ENCODE peak calls at places on chromosomes 12 and 14, in four cellular contexts. R is neuronal stem cell, V is IMR-90, L is stomach. K is an unnamed sample. For H3K36me3, the result is how much of the 10 kb centered on the place peaks cover.

GRCh38 chr14:81632162-81632561 is 98.5 kb upstream of the SEL1L start:
- DNase-seq in L (no peak), V (no peak), R (no peak), K (no peak)

GRCh38 chr14:89012272-89013097 is 188.0 kb downstream of the TTC8 start:
- DNase-seq in R (no peak), V (no peak), L (no peak), K (no peak)

GRCh38 chr12:132310181-132311040 is 19.0 kb downstream of the GALNT9 start:
- DNase-seq in V (no peak), L (no peak), R (no peak), K (no peak)

GRCh38 chr12:37546901-37547475 is 769.6 kb upstream of the ALG10B start:
- DNase-seq in R (no peak), V (no peak), L (no peak), K (no peak)

GRCh38 chr12:34402228-34402898 is 380.1 kb downstream of the ALG10 start:
- DNase-seq in V (no peak), R (no peak), L (peak), K (no peak)

GRCh38 chr12:4975574-4975973 is 65.9 kb downstream of the KCNA1 start:
- DNase-seq in V (no peak), L (no peak), R (no peak), K (no peak)

GRCh38 chr12:120227233-120228040 is 26.5 kb upstream of the RPLP0 start:
- DNase-seq in R (no peak), L (no peak), V (no peak), K (no peak)

GRCh38 chr12:106584104-106585064 is 1.6 kb downstream of the RFX4 start:
- DNase-seq in R (peak), L (no peak), V (no peak), K (no peak)

GRCh38 chr14:26410189-26410685 is 187.6 kb downstream of the NOVA1 start:
- DNase-seq in R (no peak), L (no peak), V (no peak), K (no peak)

GRCh38 chr14:97747282-97747681 is 950.1 kb downstream of the VRK1 start:
- DNase-seq in V (no peak), R (no peak), L (no peak), K (no peak)

DNA sequence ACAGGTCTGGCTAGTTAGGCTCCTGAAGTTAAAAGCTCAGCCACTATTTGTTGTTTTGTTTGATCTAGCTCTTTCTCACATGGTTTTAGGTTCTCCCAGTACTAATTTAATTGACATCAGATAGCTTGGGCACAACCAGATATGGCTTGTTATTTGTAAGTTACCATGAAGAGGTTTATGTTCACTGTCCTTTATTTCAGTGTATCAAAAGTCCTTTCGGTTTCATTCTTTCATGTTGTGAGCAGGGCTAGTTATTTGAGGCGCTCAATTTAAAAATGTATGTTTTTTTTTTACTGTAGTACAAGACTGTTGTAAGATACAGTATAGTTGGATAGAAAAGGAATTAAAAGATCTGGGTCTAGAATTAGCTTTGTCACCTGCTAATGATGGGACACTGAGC is 7.0 kb downstream of the GPX2 start:
- DNase-seq in V (no peak), R (no peak), L (no peak), K (no peak)
- H3K27ac ChIP-seq in V (no peak), R (no peak), L (no peak), K (no peak)

GRCh38 chr14:104107101-104107581 is 21.6 kb downstream of the ASPG start:
- DNase-seq in V (no peak), R (no peak), L (peak), K (no peak)
- H3K4me3 ChIP-seq in V (no peak), R (no peak), L (no peak), K (no peak)

DNA sequence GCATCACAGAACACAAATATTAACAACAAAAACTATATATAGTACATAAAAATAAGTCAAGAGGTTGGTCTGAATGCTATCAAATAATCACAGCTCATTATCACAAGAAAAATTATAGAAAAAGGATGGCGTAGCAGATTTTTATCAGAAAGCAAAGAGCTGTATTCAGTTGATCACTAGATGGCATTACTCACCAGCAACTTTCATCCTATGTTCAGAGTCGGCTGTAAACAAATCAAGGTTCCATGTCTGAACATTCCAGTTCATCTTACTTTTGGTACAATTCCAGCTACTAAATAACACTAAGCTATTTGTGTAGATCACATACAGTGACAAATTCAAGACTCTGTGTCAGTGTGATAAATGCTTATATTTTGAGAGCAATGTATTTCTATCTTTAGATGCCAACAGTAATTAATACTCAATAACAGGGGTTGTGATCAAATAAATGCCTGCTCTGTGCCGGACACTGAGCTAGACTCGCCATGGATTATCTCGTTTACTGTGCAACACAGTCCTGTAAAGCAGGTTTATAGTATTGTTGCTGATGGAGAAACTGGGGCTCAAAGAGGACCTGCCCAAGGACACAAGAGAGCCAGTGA is 30.1 kb downstream of the NRDE2 start:
- DNase-seq in V (peak), R (no peak), L (no peak), K (no peak)
- H3K36me3 ChIP-seq in V (under half), R (half or more), L (half or more), K (under half)

GRCh38 chr12:124718458-124718857 is 145.2 kb downstream of the SCARB1 start:
- DNase-seq in R (no peak), V (no peak), L (no peak), K (no peak)
- H3K27ac ChIP-seq in R (no peak), V (no peak), L (no peak), K (no peak)

DNA sequence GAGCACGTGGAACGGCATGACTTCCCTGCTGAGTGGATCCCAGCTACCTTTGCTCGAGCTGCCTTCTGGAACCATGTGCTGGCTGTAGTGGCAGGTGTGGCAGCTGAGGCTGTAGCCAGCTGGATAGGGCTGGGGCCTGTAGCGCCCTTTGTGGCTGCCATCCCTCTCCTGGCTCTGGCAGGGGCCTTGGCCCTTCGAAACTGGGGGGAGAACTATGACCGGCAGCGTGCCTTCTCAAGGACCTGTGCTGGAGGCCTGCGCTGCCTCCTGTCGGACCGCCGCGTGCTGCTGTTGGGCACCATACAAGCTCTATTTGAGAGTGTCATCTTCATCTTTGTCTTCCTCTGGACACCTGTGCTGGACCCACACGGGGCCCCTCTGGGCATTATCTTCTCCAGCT is 14.8 kb upstream of the ESPL1 start:
- DNase-seq in V (no peak), R (no peak), L (no peak), K (no peak)
- H3K4me3 ChIP-seq in V (no peak), R (peak), L (peak), K (peak)

GRCh38 chr14:50087350-50088116 is 28.8 kb downstream of the VCPKMT start:
- DNase-seq in L (no peak), V (no peak), R (no peak), K (no peak)

GRCh38 chr14:50086316-50086700 is 30.1 kb downstream of the VCPKMT start:
- DNase-seq in V (no peak), L (no peak), R (no peak), K (no peak)

GRCh38 chr14:50088117-50088515 is 28.3 kb downstream of the VCPKMT start:
- DNase-seq in V (no peak), R (no peak), L (no peak), K (no peak)

GRCh38 chr14:50089213-50089612 is 27.2 kb downstream of the VCPKMT start:
- DNase-seq in L (no peak), V (no peak), R (no peak), K (no peak)

DNA sequence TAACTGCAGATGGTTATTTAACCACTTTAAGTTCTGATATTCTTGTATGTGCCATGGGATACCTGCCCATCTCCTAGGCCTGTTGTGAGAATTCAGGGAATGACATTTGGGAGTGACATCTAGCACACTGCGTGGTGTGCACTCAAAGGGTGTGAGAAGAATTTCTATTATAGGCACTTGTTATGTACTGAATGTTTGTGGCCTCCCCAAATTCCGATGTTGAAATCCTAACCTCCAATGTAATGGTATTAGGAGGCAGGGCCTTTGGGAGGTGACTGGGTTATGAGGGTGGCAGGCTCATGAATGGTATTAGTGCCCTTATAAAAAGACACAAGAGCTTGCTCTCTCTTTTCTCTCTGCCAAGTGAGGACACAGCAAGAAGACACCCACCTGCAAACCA is 27.6 kb downstream of the VCPKMT start:
- DNase-seq in V (no peak), R (no peak), L (no peak), K (no peak)
- H3K36me3 ChIP-seq in V (under half), R (under half), L (under half), K (under half)

DNA sequence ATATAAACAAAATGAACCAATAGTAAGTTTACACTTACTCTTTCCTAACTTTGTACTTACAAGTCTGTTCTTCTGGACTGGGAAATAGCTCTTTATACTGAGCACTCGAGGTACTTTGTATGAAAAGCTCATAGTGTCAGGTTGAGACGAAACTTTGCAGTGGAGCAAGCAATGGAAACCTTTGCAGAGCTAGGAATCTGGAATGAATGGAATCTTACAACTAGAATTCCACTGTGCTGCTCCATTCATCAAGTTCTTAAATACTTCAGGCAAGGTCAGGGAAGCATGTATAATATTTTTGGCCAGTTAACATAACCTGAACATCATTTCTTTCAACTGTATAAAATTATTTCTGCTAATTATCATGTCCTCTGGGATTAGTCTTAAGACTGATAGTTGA is 1327.5 kb upstream of the FLRT2 start:
- DNase-seq in R (peak), V (no peak), L (no peak), K (no peak)
- H3K27ac ChIP-seq in R (no peak), V (no peak), L (no peak), K (no peak)

GRCh38 chr14:38836539-38836938 is 266.5 kb downstream of the SEC23A start:
- DNase-seq in R (no peak), V (no peak), L (no peak), K (no peak)

GRCh38 chr14:38838049-38838978 is 264.7 kb downstream of the SEC23A start:
- DNase-seq in L (no peak), R (no peak), V (no peak), K (no peak)

GRCh38 chr14:38838979-38839323 is 264.1 kb downstream of the SEC23A start:
- DNase-seq in V (no peak), R (no peak), L (no peak), K (no peak)

GRCh38 chr14:38835874-38836273 is 267.2 kb downstream of the SEC23A start:
- DNase-seq in V (no peak), L (no peak), R (no peak), K (no peak)

DNA sequence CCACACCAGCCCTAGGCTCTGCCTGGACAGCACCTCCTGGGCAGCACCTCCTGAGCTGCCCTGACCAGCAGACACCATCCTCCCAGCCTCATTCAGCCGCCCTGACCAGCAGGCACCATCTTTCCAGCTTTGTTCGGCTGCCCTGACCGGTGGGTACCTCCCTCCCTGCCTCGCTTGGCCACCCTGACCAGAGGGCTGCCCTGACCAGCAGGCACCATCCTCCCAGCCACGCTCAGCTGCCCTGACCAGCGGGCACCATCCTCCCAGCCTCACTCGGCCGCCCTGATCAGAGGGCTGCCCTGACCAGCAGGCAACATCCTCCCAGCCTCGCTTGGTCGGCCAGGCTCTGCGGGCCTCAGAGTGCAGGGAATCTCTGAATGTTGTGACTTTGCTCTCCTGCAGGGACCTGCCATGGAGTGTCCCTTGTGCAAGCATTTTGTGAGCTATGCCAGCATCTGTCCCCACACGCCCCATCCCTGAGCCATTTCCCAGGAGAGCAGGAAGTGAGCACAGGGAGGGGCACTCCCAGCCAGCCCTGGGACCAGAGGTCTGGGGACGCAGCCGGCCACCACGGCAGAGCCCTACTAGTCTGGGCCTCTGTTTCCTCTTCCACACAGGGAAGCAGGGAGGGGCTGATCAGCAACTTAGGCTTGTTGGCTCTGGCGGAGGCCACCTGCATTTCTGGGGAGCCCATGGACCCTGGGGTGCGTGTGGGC is 265.5 kb downstream of the SEC23A start:
- DNase-seq in L (no peak), V (no peak), R (no peak), K (no peak)
- H3K4me3 ChIP-seq in L (no peak), V (no peak), R (no peak), K (no peak)

K was measured in thoracic aorta.